ENCODE peak calls at places on chromosome 13, in eight cellular contexts. Q is CD8-positive, alpha-beta T cell; K is PC-9; L is fibroblast of lung; H is hepatocyte; B is breast epithelium; U is IMR-90; E is thoracic aorta. O is an unnamed sample.

GRCh38 chr13:113605866-113606438 is 21.4 kb downstream of the TFDP1 start:
- DNase-seq in Q (no peak), H (no peak), E (no peak), U (no peak), K (no peak), L (no peak), B (no peak), O (no peak)

GRCh38 chr13:36332986-36333385 is 13.2 kb downstream of the SPART start:
- DNase-seq in K (no peak), H (no peak), B (no peak), U (peak; percentile 59), L (peak; percentile 38), Q (no peak), E (no peak), O (no peak)

GRCh38 chr13:85028035-85028434 is 771.2 kb downstream of the SLITRK6 start:
- DNase-seq in E (no peak), H (no peak), U (no peak), K (no peak), Q (no peak), B (no peak), L (no peak), O (no peak)

GRCh38 chr13:110187501-110188161 is 119.3 kb downstream of the COL4A1 start:
- DNase-seq in L (peak; percentile 88), U (peak; percentile 78), K (no peak), E (no peak), B (no peak), H (peak; percentile 70), Q (no peak), O (no peak)

GRCh38 chr13:25018729-25019115 is 77.2 kb upstream of the PABPC3 start:
- DNase-seq in L (no peak), K (no peak), Q (no peak), U (no peak), H (no peak), B (no peak), E (no peak), O (no peak)

GRCh38 chr13:89514534-89515312 is 1832.8 kb upstream of the MIR17HG start:
- DNase-seq in B (no peak), E (no peak), K (peak; percentile 62), Q (no peak), L (peak; percentile 80), H (peak; percentile 4), U (peak; percentile 8), O (no peak)

GRCh38 chr13:110888390-110888789 is 26.5 kb downstream of the ANKRD10 start:
- DNase-seq in E (no peak), H (no peak), Q (no peak), U (no peak), B (no peak), L (no peak), K (no peak), O (no peak)

GRCh38 chr13:20118268-20119140 is 42.3 kb downstream of the GJA3 start:
- DNase-seq in E (no peak), H (peak; percentile 84), B (no peak), K (peak; percentile 52), Q (no peak), L (peak; percentile 57), U (no peak), O (peak; percentile 48)

GRCh38 chr13:112931028-112931934 is 37.7 kb upstream of the MCF2L start:
- DNase-seq in U (peak; percentile 76), B (peak; percentile 69), H (peak; percentile 81), K (peak; percentile 57), Q (no peak), L (peak; percentile 45), E (no peak), O (no peak)

GRCh38 chr13:41502676-41503075 is 45.3 kb downstream of the RGCC start:
- DNase-seq in H (no peak), L (no peak), U (no peak), K (no peak), B (no peak), Q (no peak), E (no peak), O (no peak)

GRCh38 chr13:48158290-48158689 is 63.4 kb upstream of the MED4 start:
- DNase-seq in K (no peak), H (no peak), E (no peak), B (no peak), Q (no peak), L (no peak), U (no peak), O (no peak)

GRCh38 chr13:50714886-50715285 is 128.6 kb downstream of the DLEU7 start:
- DNase-seq in B (no peak), L (no peak), H (no peak), Q (no peak), U (no peak), K (no peak), E (no peak), O (no peak)

GRCh38 chr13:107351305-107351704 is 783.4 kb upstream of the ARGLU1 start:
- DNase-seq in K (no peak), L (peak; percentile 43), E (no peak), H (peak; percentile 45), U (peak; percentile 62), Q (no peak), B (no peak), O (no peak)

GRCh38 chr13:64446372-64446771 is 2783.8 kb downstream of the PCDH9 start:
- DNase-seq in U (no peak), E (no peak), Q (no peak), K (peak; percentile 5), L (no peak), H (peak; percentile 10), B (no peak), O (no peak)

GRCh38 chr13:32538234-32538620 is 368 bp downstream of the N4BP2L2 start:
- DNase-seq in E (no peak), U (peak; percentile 62), H (peak; percentile 54), Q (no peak), L (peak; percentile 50), B (peak; percentile 53), K (no peak), O (no peak)

GRCh38 chr13:23570099-23570926 is at the start of gene TNFRSF19:
- DNase-seq in H (peak; percentile 64), U (peak; percentile 91), K (no peak), Q (no peak), L (peak; percentile 92), B (no peak), E (no peak), O (peak; percentile 78)

GRCh38 chr13:79281335-79281734 is 124.7 kb downstream of the RBM26 start:
- DNase-seq in Q (no peak), K (no peak), E (no peak), L (no peak), B (no peak), U (no peak), H (no peak), O (no peak)

GRCh38 chr13:100523437-100523836 is 65.2 kb downstream of the GGACT start:
- DNase-seq in E (no peak), H (no peak), Q (no peak), L (no peak), B (no peak), K (no peak), U (no peak), O (no peak)

GRCh38 chr13:64640002-64640401 is 2590.1 kb downstream of the PCDH9 start:
- DNase-seq in K (no peak), U (peak; percentile 31), H (no peak), B (no peak), Q (no peak), L (no peak), E (no peak), O (no peak)

GRCh38 chr13:94595943-94596574 is at the start of gene TGDS:
- DNase-seq in L (peak; percentile 97), K (peak; percentile 84), B (peak; percentile 85), Q (peak; percentile 74), U (peak; percentile 91), H (peak; percentile 94), E (peak; percentile 65), O (peak; percentile 88)
- TF ChIP-seq CTCF in L (no peak), K (no peak), B (no peak), Q (no peak), U (no peak), H (no peak), E (no peak), O (peak; percentile 33)

DNA sequence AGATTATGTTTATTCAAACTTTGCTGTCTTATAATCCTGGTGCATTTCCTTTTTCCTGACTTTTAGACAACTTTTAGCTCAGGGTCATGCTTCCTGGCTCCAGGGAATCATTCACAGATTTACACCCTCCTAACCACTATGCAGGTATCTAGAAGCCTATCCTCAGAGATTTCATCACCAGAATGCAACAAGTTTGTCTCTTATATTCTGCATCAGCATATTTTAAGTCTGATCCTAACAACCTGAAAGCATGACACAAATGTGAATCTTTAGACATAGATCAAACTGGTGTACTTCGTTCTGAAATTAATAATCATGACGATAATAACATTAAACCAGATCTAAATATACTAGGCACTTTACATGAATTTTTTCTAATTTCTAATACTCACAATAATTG is 100.0 kb downstream of the TRPC4 start:
- DNase-seq in K (no peak), B (no peak), E (no peak), U (no peak), L (no peak), H (no peak), Q (no peak), O (no peak)
- H3K4me1 ChIP-seq in K (no peaks in the 10 kb centered on the region), B (no peaks in the 10 kb centered on the region), E (no peaks in the 10 kb centered on the region), U (no peaks in the 10 kb centered on the region), L (no peaks in the 10 kb centered on the region), H (no peaks in the 10 kb centered on the region), Q (no peaks in the 10 kb centered on the region), O (peaks cover 3% of the 10 kb centered on the region)

GRCh38 chr13:102670130-102670529 is 24.7 kb downstream of the METTL21C start:
- DNase-seq in B (no peak), U (no peak), L (no peak), H (no peak), E (no peak), Q (no peak), K (no peak), O (no peak)

GRCh38 chr13:102667911-102668310 is 26.9 kb downstream of the METTL21C start:
- DNase-seq in U (no peak), H (no peak), Q (no peak), E (no peak), K (no peak), B (no peak), L (no peak), O (no peak)

DNA sequence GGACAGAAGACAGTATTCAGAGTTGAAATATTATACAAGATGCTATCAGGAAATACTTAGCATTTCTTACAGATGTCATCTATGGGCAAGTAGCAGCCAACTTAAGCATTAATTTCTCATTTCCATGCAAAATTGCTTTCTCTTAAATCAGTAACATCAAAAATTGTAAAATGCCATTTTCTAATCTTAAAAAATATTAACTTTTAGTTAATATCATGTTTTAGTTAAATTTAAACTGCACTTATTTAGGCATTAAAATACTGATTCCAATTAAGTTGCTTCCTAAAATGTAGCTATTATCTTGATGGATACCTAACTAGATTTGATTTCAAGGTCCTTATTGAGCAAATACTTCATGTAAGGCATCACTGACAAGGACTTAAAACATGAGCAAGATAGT is 27.8 kb downstream of the METTL21C start:
- DNase-seq in Q (no peak), E (no peak), H (no peak), B (no peak), K (no peak), U (no peak), L (no peak), O (no peak)
- TF ChIP-seq CTCF in Q (no peak), E (no peak), H (no peak), B (no peak), K (no peak), U (no peak), L (no peak), O (no peak)

DNA sequence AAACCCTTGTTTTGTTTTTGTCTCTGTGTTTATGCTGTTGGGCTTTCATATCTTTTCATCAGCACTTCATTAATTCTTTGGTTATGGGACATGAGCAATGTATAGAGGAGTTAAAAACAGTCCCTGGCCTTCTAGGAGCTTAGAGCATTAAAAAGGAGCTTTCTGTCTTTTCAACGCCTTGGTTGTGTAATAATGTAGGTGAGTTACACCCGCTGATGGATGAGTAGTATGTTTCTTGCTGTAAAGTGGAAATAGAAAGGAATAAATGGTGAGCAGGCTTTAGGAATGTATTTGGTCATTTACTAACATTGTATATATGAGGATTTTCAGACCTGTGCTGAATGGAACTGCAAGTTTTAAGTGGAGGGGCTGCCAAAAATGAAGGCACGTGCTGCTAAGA is 121.5 kb upstream of the RNF113B start:
- DNase-seq in E (no peak), Q (no peak), L (no peak), K (no peak), U (no peak), H (no peak), B (no peak), O (no peak)
- H3K4me1 ChIP-seq in E (peaks cover 4% of the 10 kb centered on the region), Q (no peaks in the 10 kb centered on the region), L (peaks cover 28% of the 10 kb centered on the region), K (peaks cover 58% of the 10 kb centered on the region), U (peaks cover 50% of the 10 kb centered on the region), H (peaks cover 54% of the 10 kb centered on the region), B (peaks cover 16% of the 10 kb centered on the region), O (no peaks in the 10 kb centered on the region)

O was measured in uterus.